ENCODE peak calls at places on chromosomes 16 and 17, in nine cellular contexts. One of them, this sample, is unnamed.

GRCh38 chr16:4409081-4409932 is 7.1 kb downstream of the CORO7 start:
- DNase-seq in uterus: no peak
- DNase-seq in Peyer's patch: no peak
- DNase-seq in aorta: no peak
- DNase-seq in mammary epithelial cell: peak; percentile 44
- DNase-seq in adrenal gland: no peak
- DNase-seq in upper lobe of right lung: no peak
- DNase-seq in thoracic aorta: no peak
- DNase-seq in suprapubic skin: no peak
- DNase-seq in this sample: no peak

GRCh38 chr16:14193316-14193871 is 122.3 kb downstream of the MRTFB start:
- DNase-seq in suprapubic skin: no peak
- DNase-seq in mammary epithelial cell: no peak
- DNase-seq in uterus: no peak
- DNase-seq in upper lobe of right lung: no peak
- DNase-seq in thoracic aorta: no peak
- DNase-seq in aorta: no peak
- DNase-seq in adrenal gland: no peak
- DNase-seq in Peyer's patch: peak; percentile 51
- DNase-seq in this sample: no peak

GRCh38 chr17:66302761-66303626 is 581 bp downstream of the PRKCA start:
- DNase-seq in Peyer's patch: peak; percentile 25
- DNase-seq in thoracic aorta: peak; percentile 11
- DNase-seq in suprapubic skin: no peak
- DNase-seq in uterus: peak; percentile 51
- DNase-seq in mammary epithelial cell: peak; percentile 47
- DNase-seq in upper lobe of right lung: peak; percentile 83
- DNase-seq in aorta: peak; percentile 58
- DNase-seq in adrenal gland: peak; percentile 78
- DNase-seq in this sample: peak; percentile 67

GRCh38 chr16:85641776-85642176 is 28.7 kb downstream of the GSE1 start:
- DNase-seq in adrenal gland: peak; percentile 95
- DNase-seq in upper lobe of right lung: no peak
- DNase-seq in suprapubic skin: no peak
- DNase-seq in mammary epithelial cell: peak; percentile 15
- DNase-seq in thoracic aorta: no peak
- DNase-seq in aorta: peak; percentile 64
- DNase-seq in Peyer's patch: no peak
- DNase-seq in uterus: no peak
- DNase-seq in this sample: no peak

GRCh38 chr17:39139137-39139516 is 12.3 kb downstream of the PLXDC1 start:
- DNase-seq in suprapubic skin: no peak
- DNase-seq in aorta: no peak
- DNase-seq in Peyer's patch: no peak
- DNase-seq in uterus: no peak
- DNase-seq in upper lobe of right lung: no peak
- DNase-seq in thoracic aorta: no peak
- DNase-seq in adrenal gland: no peak
- DNase-seq in mammary epithelial cell: peak; percentile 73
- DNase-seq in this sample: no peak

GRCh38 chr16:57692636-57693035 is 2.0 kb upstream of the DRC7 start:
- DNase-seq in uterus: no peak
- DNase-seq in Peyer's patch: no peak
- DNase-seq in adrenal gland: no peak
- DNase-seq in upper lobe of right lung: no peak
- DNase-seq in thoracic aorta: no peak
- DNase-seq in mammary epithelial cell: no peak
- DNase-seq in suprapubic skin: no peak
- DNase-seq in aorta: peak; percentile 8
- DNase-seq in this sample: no peak

GRCh38 chr17:33267279-33267790 is 25.8 kb downstream of the ASIC2 start:
- DNase-seq in uterus: no peak
- DNase-seq in Peyer's patch: no peak
- DNase-seq in mammary epithelial cell: peak; percentile 94
- DNase-seq in thoracic aorta: no peak
- DNase-seq in aorta: no peak
- DNase-seq in adrenal gland: no peak
- DNase-seq in upper lobe of right lung: no peak
- DNase-seq in suprapubic skin: no peak
- DNase-seq in this sample: no peak

GRCh38 chr16:89971495-89972243 is 23.1 kb downstream of the DEF8 start:
- DNase-seq in mammary epithelial cell: no peak
- DNase-seq in adrenal gland: peak; percentile 28
- DNase-seq in upper lobe of right lung: peak; percentile 78
- DNase-seq in Peyer's patch: no peak
- DNase-seq in uterus: peak; percentile 31
- DNase-seq in aorta: peak; percentile 62
- DNase-seq in suprapubic skin: peak; percentile 84
- DNase-seq in thoracic aorta: no peak
- DNase-seq in this sample: no peak

GRCh38 chr17:699350-699749 is 15.3 kb downstream of the VPS53 start:
- DNase-seq in thoracic aorta: no peak
- DNase-seq in suprapubic skin: no peak
- DNase-seq in uterus: no peak
- DNase-seq in aorta: no peak
- DNase-seq in mammary epithelial cell: no peak
- DNase-seq in Peyer's patch: no peak
- DNase-seq in adrenal gland: no peak
- DNase-seq in upper lobe of right lung: no peak
- DNase-seq in this sample: peak; percentile 19

GRCh38 chr17:76123749-76124581 is 17.1 kb downstream of the FOXJ1 start:
- DNase-seq in mammary epithelial cell: no peak
- DNase-seq in Peyer's patch: no peak
- DNase-seq in upper lobe of right lung: no peak
- DNase-seq in suprapubic skin: no peak
- DNase-seq in aorta: no peak
- DNase-seq in uterus: no peak
- DNase-seq in thoracic aorta: no peak
- DNase-seq in adrenal gland: no peak
- DNase-seq in this sample: no peak

GRCh38 chr17:2885751-2886150 is 89.5 kb downstream of the RAP1GAP2 start:
- DNase-seq in suprapubic skin: no peak
- DNase-seq in Peyer's patch: no peak
- DNase-seq in thoracic aorta: no peak
- DNase-seq in uterus: no peak
- DNase-seq in adrenal gland: no peak
- DNase-seq in upper lobe of right lung: no peak
- DNase-seq in aorta: no peak
- DNase-seq in mammary epithelial cell: no peak
- DNase-seq in this sample: no peak

GRCh38 chr17:3534881-3535252 is 22.7 kb downstream of the TRPV3 start:
- DNase-seq in upper lobe of right lung: no peak
- DNase-seq in thoracic aorta: no peak
- DNase-seq in uterus: no peak
- DNase-seq in Peyer's patch: no peak
- DNase-seq in mammary epithelial cell: no peak
- DNase-seq in adrenal gland: peak; percentile 27
- DNase-seq in aorta: peak; percentile 45
- DNase-seq in suprapubic skin: no peak
- DNase-seq in this sample: no peak

GRCh38 chr17:29674270-29674669 is 51.6 kb upstream of the CORO6 start:
- DNase-seq in upper lobe of right lung: no peak
- DNase-seq in mammary epithelial cell: no peak
- DNase-seq in aorta: no peak
- DNase-seq in suprapubic skin: no peak
- DNase-seq in adrenal gland: no peak
- DNase-seq in Peyer's patch: no peak
- DNase-seq in uterus: no peak
- DNase-seq in thoracic aorta: no peak
- DNase-seq in this sample: no peak

GRCh38 chr16:17386229-17386628 is 84.5 kb downstream of the XYLT1 start:
- DNase-seq in suprapubic skin: no peak
- DNase-seq in thoracic aorta: no peak
- DNase-seq in uterus: no peak
- DNase-seq in Peyer's patch: no peak
- DNase-seq in aorta: no peak
- DNase-seq in adrenal gland: no peak
- DNase-seq in upper lobe of right lung: no peak
- DNase-seq in mammary epithelial cell: no peak
- DNase-seq in this sample: no peak

GRCh38 chr16:17222756-17223411 is 247.9 kb downstream of the XYLT1 start:
- DNase-seq in aorta: peak; percentile 69
- DNase-seq in uterus: no peak
- DNase-seq in thoracic aorta: no peak
- DNase-seq in mammary epithelial cell: no peak
- DNase-seq in Peyer's patch: no peak
- DNase-seq in adrenal gland: peak; percentile 60
- DNase-seq in upper lobe of right lung: no peak
- DNase-seq in suprapubic skin: no peak
- DNase-seq in this sample: no peak

GRCh38 chr17:7950578-7950977 is 18.6 kb downstream of the CNTROB start:
- DNase-seq in Peyer's patch: no peak
- DNase-seq in aorta: no peak
- DNase-seq in thoracic aorta: no peak
- DNase-seq in adrenal gland: no peak
- DNase-seq in mammary epithelial cell: no peak
- DNase-seq in suprapubic skin: no peak
- DNase-seq in uterus: no peak
- DNase-seq in upper lobe of right lung: no peak
- DNase-seq in this sample: no peak
- H3K9me3 ChIP-seq in Peyer's patch: no peaks in the 10 kb centered on the region
- H3K9me3 ChIP-seq in aorta: no peaks in the 10 kb centered on the region
- H3K9me3 ChIP-seq in thoracic aorta: no peaks in the 10 kb centered on the region
- H3K9me3 ChIP-seq in adrenal gland: no peaks in the 10 kb centered on the region
- H3K9me3 ChIP-seq in mammary epithelial cell: no peaks in the 10 kb centered on the region
- H3K9me3 ChIP-seq in suprapubic skin: no peaks in the 10 kb centered on the region
- H3K9me3 ChIP-seq in uterus: no peaks in the 10 kb centered on the region
- H3K9me3 ChIP-seq in upper lobe of right lung: no peaks in the 10 kb centered on the region
- H3K9me3 ChIP-seq in this sample: no peaks in the 10 kb centered on the region

GRCh38 chr17:73877962-73878361 is 233.7 kb upstream of the SDK2 start:
- DNase-seq in mammary epithelial cell: no peak
- DNase-seq in uterus: no peak
- DNase-seq in aorta: no peak
- DNase-seq in upper lobe of right lung: no peak
- DNase-seq in adrenal gland: no peak
- DNase-seq in thoracic aorta: no peak
- DNase-seq in suprapubic skin: no peak
- DNase-seq in Peyer's patch: no peak
- DNase-seq in this sample: no peak

GRCh38 chr17:73882590-73882989 is 238.3 kb upstream of the SDK2 start:
- DNase-seq in thoracic aorta: no peak
- DNase-seq in aorta: no peak
- DNase-seq in Peyer's patch: no peak
- DNase-seq in uterus: no peak
- DNase-seq in upper lobe of right lung: no peak
- DNase-seq in adrenal gland: no peak
- DNase-seq in suprapubic skin: no peak
- DNase-seq in mammary epithelial cell: no peak
- DNase-seq in this sample: no peak

GRCh38 chr17:73875346-73875745 is 231.1 kb upstream of the SDK2 start:
- DNase-seq in uterus: no peak
- DNase-seq in Peyer's patch: no peak
- DNase-seq in thoracic aorta: no peak
- DNase-seq in adrenal gland: no peak
- DNase-seq in suprapubic skin: no peak
- DNase-seq in mammary epithelial cell: no peak
- DNase-seq in aorta: no peak
- DNase-seq in upper lobe of right lung: no peak
- DNase-seq in this sample: no peak

GRCh38 chr17:73879987-73880386 is 235.7 kb upstream of the SDK2 start:
- DNase-seq in aorta: no peak
- DNase-seq in Peyer's patch: no peak
- DNase-seq in upper lobe of right lung: no peak
- DNase-seq in mammary epithelial cell: no peak
- DNase-seq in suprapubic skin: no peak
- DNase-seq in uterus: no peak
- DNase-seq in adrenal gland: no peak
- DNase-seq in thoracic aorta: no peak
- DNase-seq in this sample: no peak

GRCh38 chr17:73878923-73879322 is 234.7 kb upstream of the SDK2 start:
- DNase-seq in Peyer's patch: no peak
- DNase-seq in uterus: no peak
- DNase-seq in suprapubic skin: no peak
- DNase-seq in upper lobe of right lung: no peak
- DNase-seq in aorta: no peak
- DNase-seq in thoracic aorta: no peak
- DNase-seq in mammary epithelial cell: no peak
- DNase-seq in adrenal gland: no peak
- DNase-seq in this sample: no peak
- H3K9me3 ChIP-seq in Peyer's patch: no peaks in the 10 kb centered on the region
- H3K9me3 ChIP-seq in uterus: no peaks in the 10 kb centered on the region
- H3K9me3 ChIP-seq in suprapubic skin: no peaks in the 10 kb centered on the region
- H3K9me3 ChIP-seq in upper lobe of right lung: no peaks in the 10 kb centered on the region
- H3K9me3 ChIP-seq in aorta: no peaks in the 10 kb centered on the region
- H3K9me3 ChIP-seq in thoracic aorta: no peaks in the 10 kb centered on the region
- H3K9me3 ChIP-seq in mammary epithelial cell: no peaks in the 10 kb centered on the region
- H3K9me3 ChIP-seq in adrenal gland: no peaks in the 10 kb centered on the region
- H3K9me3 ChIP-seq in this sample: no peaks in the 10 kb centered on the region

GRCh38 chr16:31899505-31899904 is 25.9 kb downstream of the ZNF267 start:
- DNase-seq in aorta: no peak
- DNase-seq in uterus: no peak
- DNase-seq in thoracic aorta: no peak
- DNase-seq in adrenal gland: no peak
- DNase-seq in mammary epithelial cell: no peak
- DNase-seq in Peyer's patch: no peak
- DNase-seq in upper lobe of right lung: no peak
- DNase-seq in suprapubic skin: no peak
- DNase-seq in this sample: no peak

GRCh38 chr16:31888735-31889134 is 15.1 kb downstream of the ZNF267 start:
- DNase-seq in mammary epithelial cell: no peak
- DNase-seq in suprapubic skin: no peak
- DNase-seq in uterus: no peak
- DNase-seq in aorta: no peak
- DNase-seq in Peyer's patch: no peak
- DNase-seq in thoracic aorta: no peak
- DNase-seq in upper lobe of right lung: no peak
- DNase-seq in adrenal gland: no peak
- DNase-seq in this sample: no peak

GRCh38 chr16:31897283-31897682 is 23.7 kb downstream of the ZNF267 start:
- DNase-seq in upper lobe of right lung: no peak
- DNase-seq in mammary epithelial cell: no peak
- DNase-seq in thoracic aorta: no peak
- DNase-seq in Peyer's patch: no peak
- DNase-seq in uterus: no peak
- DNase-seq in suprapubic skin: no peak
- DNase-seq in adrenal gland: no peak
- DNase-seq in aorta: no peak
- DNase-seq in this sample: no peak

DNA sequence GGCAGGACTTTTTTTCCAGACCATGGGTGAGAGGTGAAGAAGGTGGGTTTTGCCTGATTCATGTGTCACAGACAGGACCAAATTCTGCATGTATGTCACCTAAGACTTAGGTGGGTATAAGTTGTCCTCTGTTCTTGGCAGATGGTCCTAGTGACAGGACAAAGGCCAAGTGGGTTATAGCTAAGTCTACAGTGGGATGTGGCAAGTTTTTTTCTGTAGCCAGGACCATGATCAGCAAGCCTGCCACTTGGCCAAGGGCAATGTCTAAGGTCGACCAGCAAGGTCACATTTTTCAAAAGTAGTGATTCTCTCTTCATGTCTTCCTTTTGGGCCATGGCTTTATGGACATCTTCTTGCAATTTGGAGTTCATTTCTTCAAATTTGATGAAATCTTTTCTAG is 20.2 kb downstream of the ZNF267 start:
- DNase-seq in Peyer's patch: no peak
- DNase-seq in adrenal gland: no peak
- DNase-seq in thoracic aorta: no peak
- DNase-seq in aorta: no peak
- DNase-seq in mammary epithelial cell: no peak
- DNase-seq in upper lobe of right lung: no peak
- DNase-seq in uterus: no peak
- DNase-seq in suprapubic skin: no peak
- DNase-seq in this sample: no peak
- H3K9me3 ChIP-seq in Peyer's patch: peaks cover 23% of the 10 kb centered on the region
- H3K9me3 ChIP-seq in adrenal gland: peaks cover 13% of the 10 kb centered on the region
- H3K9me3 ChIP-seq in thoracic aorta: peaks cover 19% of the 10 kb centered on the region
- H3K9me3 ChIP-seq in aorta: peaks cover 3% of the 10 kb centered on the region
- H3K9me3 ChIP-seq in mammary epithelial cell: peaks cover 19% of the 10 kb centered on the region
- H3K9me3 ChIP-seq in upper lobe of right lung: peaks cover 19% of the 10 kb centered on the region
- H3K9me3 ChIP-seq in uterus: no peaks in the 10 kb centered on the region
- H3K9me3 ChIP-seq in suprapubic skin: peaks cover 10% of the 10 kb centered on the region
- H3K9me3 ChIP-seq in this sample: peaks cover 40% of the 10 kb centered on the region

GRCh38 chr16:3223913-3224515 is 10.9 kb downstream of the ZNF200 start:
- DNase-seq in suprapubic skin: no peak
- DNase-seq in uterus: no peak
- DNase-seq in mammary epithelial cell: no peak
- DNase-seq in upper lobe of right lung: no peak
- DNase-seq in aorta: no peak
- DNase-seq in adrenal gland: no peak
- DNase-seq in thoracic aorta: no peak
- DNase-seq in Peyer's patch: no peak
- DNase-seq in this sample: no peak
- H3K9me3 ChIP-seq in suprapubic skin: peaks cover 57% of the 10 kb centered on the region
- H3K9me3 ChIP-seq in uterus: no peaks in the 10 kb centered on the region
- H3K9me3 ChIP-seq in mammary epithelial cell: peaks cover 40% of the 10 kb centered on the region
- H3K9me3 ChIP-seq in upper lobe of right lung: peaks cover 69% of the 10 kb centered on the region
- H3K9me3 ChIP-seq in aorta: peaks cover 27% of the 10 kb centered on the region
- H3K9me3 ChIP-seq in adrenal gland: peaks cover 42% of the 10 kb centered on the region
- H3K9me3 ChIP-seq in thoracic aorta: peaks cover 73% of the 10 kb centered on the region
- H3K9me3 ChIP-seq in Peyer's patch: peaks cover 80% of the 10 kb centered on the region
- H3K9me3 ChIP-seq in this sample: peaks cover 60% of the 10 kb centered on the region

This sample was measured in hepatocyte.